ENCODE peak calls at places on chromosomes 6 and 20, in nine cellular contexts. One of them, this sample, is unnamed. For H3K4me1, the result is how much of the 10 kb centered on the place peaks cover.

GRCh38 chr6:27791182-27791939 is 120.8 kb downstream of the OR2B2 start:
- DNase-seq in stomach: peak
- DNase-seq in PC-9: peak
- DNase-seq in Caco-2: peak
- DNase-seq in Peyer's patch: peak
- DNase-seq in psoas muscle: peak
- DNase-seq in tibial nerve: peak
- DNase-seq in heart right ventricle: peak
- DNase-seq in kidney: peak
- DNase-seq in this sample: peak

GRCh38 chr6:132798820-132799538 is 542 bp upstream of the SLC18B1 start:
- DNase-seq in PC-9: peak
- DNase-seq in heart right ventricle: peak
- DNase-seq in stomach: peak
- DNase-seq in kidney: peak
- DNase-seq in Peyer's patch: peak
- DNase-seq in psoas muscle: peak
- DNase-seq in tibial nerve: peak
- DNase-seq in Caco-2: peak
- DNase-seq in this sample: peak

GRCh38 chr6:29376003-29376402 is 912 bp upstream of the OR12D3 start:
- DNase-seq in PC-9: no peak
- DNase-seq in Caco-2: no peak
- DNase-seq in heart right ventricle: no peak
- DNase-seq in psoas muscle: no peak
- DNase-seq in tibial nerve: no peak
- DNase-seq in Peyer's patch: no peak
- DNase-seq in kidney: no peak
- DNase-seq in stomach: no peak
- DNase-seq in this sample: no peak

GRCh38 chr6:10518461-10519216 is 2.5 kb upstream of the GCNT2 start:
- DNase-seq in Caco-2: no peak
- DNase-seq in Peyer's patch: no peak
- DNase-seq in kidney: no peak
- DNase-seq in PC-9: peak
- DNase-seq in psoas muscle: no peak
- DNase-seq in stomach: no peak
- DNase-seq in tibial nerve: no peak
- DNase-seq in heart right ventricle: no peak
- DNase-seq in this sample: no peak

GRCh38 chr6:144134176-144134575 is 16.1 kb upstream of the STX11 start:
- DNase-seq in psoas muscle: no peak
- DNase-seq in Caco-2: no peak
- DNase-seq in heart right ventricle: no peak
- DNase-seq in kidney: no peak
- DNase-seq in stomach: no peak
- DNase-seq in tibial nerve: no peak
- DNase-seq in PC-9: no peak
- DNase-seq in Peyer's patch: no peak
- DNase-seq in this sample: no peak

GRCh38 chr6:144335914-144336313 is 50.8 kb downstream of the UTRN start:
- DNase-seq in psoas muscle: no peak
- DNase-seq in tibial nerve: no peak
- DNase-seq in stomach: no peak
- DNase-seq in kidney: no peak
- DNase-seq in heart right ventricle: no peak
- DNase-seq in PC-9: no peak
- DNase-seq in Peyer's patch: peak
- DNase-seq in Caco-2: no peak
- DNase-seq in this sample: no peak

GRCh38 chr6:162409986-162410715 is 317.4 kb downstream of the PRKN start:
- DNase-seq in stomach: no peak
- DNase-seq in kidney: no peak
- DNase-seq in Caco-2: no peak
- DNase-seq in psoas muscle: no peak
- DNase-seq in PC-9: no peak
- DNase-seq in heart right ventricle: no peak
- DNase-seq in Peyer's patch: no peak
- DNase-seq in tibial nerve: no peak
- DNase-seq in this sample: no peak

GRCh38 chr6:68638225-68638900 is 3.3 kb downstream of the ADGRB3 start:
- DNase-seq in Caco-2: no peak
- DNase-seq in stomach: peak
- DNase-seq in heart right ventricle: no peak
- DNase-seq in kidney: no peak
- DNase-seq in Peyer's patch: no peak
- DNase-seq in psoas muscle: peak
- DNase-seq in PC-9: no peak
- DNase-seq in tibial nerve: peak
- DNase-seq in this sample: no peak

GRCh38 chr6:5127106-5127687 is 42.1 kb downstream of the PPP1R3G start:
- DNase-seq in Caco-2: no peak
- DNase-seq in stomach: no peak
- DNase-seq in Peyer's patch: no peak
- DNase-seq in kidney: no peak
- DNase-seq in PC-9: no peak
- DNase-seq in psoas muscle: no peak
- DNase-seq in heart right ventricle: no peak
- DNase-seq in tibial nerve: no peak
- DNase-seq in this sample: no peak

GRCh38 chr6:143594647-143595046 is 83.1 kb upstream of the PHACTR2 start:
- DNase-seq in Peyer's patch: no peak
- DNase-seq in heart right ventricle: no peak
- DNase-seq in Caco-2: no peak
- DNase-seq in tibial nerve: no peak
- DNase-seq in stomach: no peak
- DNase-seq in kidney: no peak
- DNase-seq in PC-9: no peak
- DNase-seq in psoas muscle: no peak
- DNase-seq in this sample: no peak

DNA sequence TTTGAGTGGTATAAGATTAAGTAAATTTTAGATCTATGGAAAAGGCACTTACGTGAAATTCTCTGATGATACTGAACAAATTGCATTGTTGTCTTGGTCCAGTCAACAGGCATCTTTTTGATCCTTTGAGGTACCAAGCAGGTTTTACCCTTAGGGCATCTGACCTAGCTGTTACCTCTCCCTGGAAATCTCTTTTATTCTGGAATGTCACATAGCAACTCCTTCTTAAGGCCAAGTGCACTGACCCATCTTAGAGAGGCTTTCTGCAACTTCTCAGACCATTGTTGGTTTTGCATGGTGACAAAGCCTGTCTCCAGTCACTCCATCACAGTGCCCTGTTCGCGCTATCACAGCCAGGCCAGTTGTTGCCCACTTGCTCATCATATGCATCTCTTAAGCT is 42.0 kb downstream of the TPD52L1 start:
- DNase-seq in heart right ventricle: no peak
- DNase-seq in Caco-2: no peak
- DNase-seq in tibial nerve: no peak
- DNase-seq in kidney: no peak
- DNase-seq in PC-9: peak
- DNase-seq in psoas muscle: no peak
- DNase-seq in stomach: no peak
- DNase-seq in Peyer's patch: no peak
- DNase-seq in this sample: no peak
- H3K4me1 ChIP-seq in heart right ventricle: half or more
- H3K4me1 ChIP-seq in Caco-2: under half
- H3K4me1 ChIP-seq in tibial nerve: under half
- H3K4me1 ChIP-seq in kidney: under half
- H3K4me1 ChIP-seq in PC-9: half or more
- H3K4me1 ChIP-seq in psoas muscle: half or more
- H3K4me1 ChIP-seq in stomach: under half
- H3K4me1 ChIP-seq in Peyer's patch: under half
- H3K4me1 ChIP-seq in this sample: under half

DNA sequence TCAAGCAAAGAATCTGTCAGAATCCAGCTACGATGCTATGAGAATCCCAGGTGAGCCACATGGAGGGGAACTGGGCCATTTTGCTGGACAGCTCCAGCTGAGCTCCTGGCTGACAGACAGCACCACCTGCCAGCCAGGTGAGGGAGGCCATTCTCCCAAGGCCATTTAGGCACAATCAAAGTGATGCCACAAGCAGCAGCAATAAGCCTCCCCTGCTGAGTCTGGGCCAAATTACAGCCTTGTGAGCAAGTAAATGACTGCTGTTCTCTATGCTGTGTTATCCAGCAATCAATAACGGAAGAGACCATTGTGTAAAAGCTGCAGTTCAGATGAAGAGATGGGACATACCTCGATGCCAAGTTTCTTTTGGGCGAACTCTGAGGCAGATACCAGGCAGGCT is 14.1 kb upstream of the SCGN start:
- DNase-seq in kidney: no peak
- DNase-seq in Peyer's patch: no peak
- DNase-seq in stomach: no peak
- DNase-seq in PC-9: peak
- DNase-seq in Caco-2: peak
- DNase-seq in psoas muscle: no peak
- DNase-seq in tibial nerve: no peak
- DNase-seq in heart right ventricle: no peak
- DNase-seq in this sample: no peak
- TF ChIP-seq CTCF in kidney: no peak
- TF ChIP-seq CTCF in Peyer's patch: no peak
- TF ChIP-seq CTCF in stomach: no peak
- TF ChIP-seq CTCF in PC-9: no peak
- TF ChIP-seq CTCF in Caco-2: peak
- TF ChIP-seq CTCF in psoas muscle: no peak
- TF ChIP-seq CTCF in tibial nerve: no peak
- TF ChIP-seq CTCF in heart right ventricle: no peak
- TF ChIP-seq CTCF in this sample: no peak

DNA sequence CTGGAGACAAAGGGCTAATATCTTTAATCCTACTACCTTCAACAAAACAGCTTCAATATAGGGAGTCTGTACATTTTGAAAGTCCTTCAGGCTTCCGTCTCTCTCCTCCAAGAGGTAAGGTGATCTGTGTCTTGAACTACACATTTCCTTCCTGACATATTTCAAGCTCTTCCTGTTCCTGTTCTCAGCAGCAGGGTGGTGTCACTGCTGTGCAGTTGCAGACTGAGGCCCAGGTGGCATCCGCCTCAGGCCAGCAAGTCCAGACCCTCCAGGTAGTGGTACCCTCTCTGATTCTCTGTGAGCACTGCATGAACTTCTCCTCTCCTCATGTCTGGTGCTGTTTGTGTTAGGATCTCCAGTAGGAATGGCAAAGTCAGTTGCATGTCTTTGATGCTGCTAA is 7.8 kb downstream of the NFYA start:
- DNase-seq in kidney: no peak
- DNase-seq in tibial nerve: no peak
- DNase-seq in heart right ventricle: no peak
- DNase-seq in Peyer's patch: no peak
- DNase-seq in psoas muscle: no peak
- DNase-seq in Caco-2: no peak
- DNase-seq in stomach: no peak
- DNase-seq in PC-9: no peak
- DNase-seq in this sample: no peak
- H3K4me1 ChIP-seq in kidney: under half
- H3K4me1 ChIP-seq in tibial nerve: under half
- H3K4me1 ChIP-seq in heart right ventricle: under half
- H3K4me1 ChIP-seq in Peyer's patch: under half
- H3K4me1 ChIP-seq in psoas muscle: under half
- H3K4me1 ChIP-seq in Caco-2: under half
- H3K4me1 ChIP-seq in stomach: under half
- H3K4me1 ChIP-seq in PC-9: under half
- H3K4me1 ChIP-seq in this sample: under half

DNA sequence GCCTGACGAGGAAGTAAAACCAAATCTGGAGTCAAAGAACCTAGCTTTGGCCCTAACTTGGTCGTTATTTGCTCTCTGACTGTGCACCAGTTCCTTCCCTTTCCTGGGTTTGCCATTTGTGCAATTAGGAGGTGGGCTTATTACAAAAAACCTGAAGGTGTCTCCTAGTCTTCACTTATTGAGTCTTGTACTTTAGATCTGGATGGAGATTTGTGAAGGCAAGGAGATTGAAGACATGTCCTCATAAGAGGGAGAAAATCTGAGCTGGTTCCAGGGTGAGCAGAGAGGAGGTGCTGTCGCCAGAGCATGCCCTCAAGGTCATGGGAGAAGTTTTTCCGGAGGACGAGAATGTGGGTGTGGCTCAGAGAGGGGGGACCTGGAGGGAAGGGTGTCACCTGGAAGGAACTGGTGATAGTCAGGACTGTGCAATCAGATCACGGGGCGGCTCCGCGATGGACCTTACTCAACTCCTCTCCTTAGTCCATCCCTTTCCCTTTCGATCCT is 703 bp upstream of the ACSS2 start:
- DNase-seq in tibial nerve: no peak
- DNase-seq in stomach: no peak
- DNase-seq in psoas muscle: no peak
- DNase-seq in kidney: no peak
- DNase-seq in Caco-2: no peak
- DNase-seq in Peyer's patch: no peak
- DNase-seq in heart right ventricle: no peak
- DNase-seq in PC-9: no peak
- DNase-seq in this sample: no peak
- TF ChIP-seq CTCF in tibial nerve: no peak
- TF ChIP-seq CTCF in stomach: peak
- TF ChIP-seq CTCF in psoas muscle: peak
- TF ChIP-seq CTCF in kidney: peak
- TF ChIP-seq CTCF in Caco-2: peak
- TF ChIP-seq CTCF in Peyer's patch: peak
- TF ChIP-seq CTCF in heart right ventricle: peak
- TF ChIP-seq CTCF in PC-9: peak
- TF ChIP-seq CTCF in this sample: peak

GRCh38 chr20:45412653-45413052 is 3.3 kb upstream of the PIGT start:
- DNase-seq in Peyer's patch: no peak
- DNase-seq in PC-9: no peak
- DNase-seq in psoas muscle: no peak
- DNase-seq in stomach: no peak
- DNase-seq in Caco-2: no peak
- DNase-seq in heart right ventricle: no peak
- DNase-seq in kidney: no peak
- DNase-seq in tibial nerve: no peak
- DNase-seq in this sample: no peak
- H3K4me1 ChIP-seq in Peyer's patch: under half
- H3K4me1 ChIP-seq in PC-9: under half
- H3K4me1 ChIP-seq in psoas muscle: under half
- H3K4me1 ChIP-seq in stomach: under half
- H3K4me1 ChIP-seq in Caco-2: under half
- H3K4me1 ChIP-seq in heart right ventricle: half or more
- H3K4me1 ChIP-seq in kidney: under half
- H3K4me1 ChIP-seq in tibial nerve: under half
- H3K4me1 ChIP-seq in this sample: half or more

DNA sequence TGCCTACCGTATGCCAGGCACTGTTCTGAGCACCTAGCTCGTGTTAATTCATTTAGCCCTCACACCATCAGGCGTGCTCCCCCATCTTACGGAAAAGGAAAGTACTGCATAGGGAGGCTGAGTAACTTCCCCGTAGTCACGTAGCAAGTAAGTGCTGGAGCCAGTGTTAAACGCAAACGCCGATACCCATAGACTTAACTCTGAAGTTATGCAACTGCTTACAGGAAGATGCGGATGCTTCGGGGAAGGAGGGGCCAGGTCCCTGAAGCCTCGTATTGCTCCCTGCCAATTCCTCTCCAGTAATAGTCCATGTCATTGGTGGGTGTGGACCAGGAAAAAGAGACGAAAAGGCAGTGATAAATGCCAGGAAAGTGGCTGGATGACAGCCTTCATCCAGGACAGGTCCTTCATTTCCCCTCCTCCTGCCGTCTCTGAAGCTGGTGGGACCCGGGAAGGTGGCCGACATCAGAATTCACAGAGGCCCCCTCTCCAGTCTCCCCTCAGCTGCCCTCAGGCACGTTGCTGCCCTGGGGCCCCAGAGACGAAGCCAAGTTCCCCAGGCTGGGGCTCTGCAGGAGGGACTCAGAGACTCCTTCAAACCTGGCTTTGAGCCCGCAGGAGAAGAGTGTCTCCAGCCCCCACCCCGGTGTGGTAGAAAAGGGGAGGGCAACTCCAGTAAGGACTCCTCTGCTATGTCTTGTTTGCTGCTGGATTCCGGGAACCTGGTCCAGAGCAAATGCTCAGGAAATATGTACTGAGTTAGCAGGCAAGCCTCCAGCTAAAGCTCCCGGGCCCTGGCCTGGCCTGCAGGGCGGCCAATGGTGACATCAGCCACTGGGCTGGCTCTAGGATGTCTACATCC is 37.7 kb downstream of the RAB44 start:
- DNase-seq in PC-9: peak
- DNase-seq in heart right ventricle: peak
- DNase-seq in psoas muscle: peak
- DNase-seq in stomach: peak
- DNase-seq in Caco-2: no peak
- DNase-seq in tibial nerve: peak
- DNase-seq in kidney: peak
- DNase-seq in Peyer's patch: peak
- DNase-seq in this sample: peak
- TF ChIP-seq CTCF in PC-9: no peak
- TF ChIP-seq CTCF in heart right ventricle: no peak
- TF ChIP-seq CTCF in psoas muscle: no peak
- TF ChIP-seq CTCF in stomach: no peak
- TF ChIP-seq CTCF in Caco-2: no peak
- TF ChIP-seq CTCF in tibial nerve: no peak
- TF ChIP-seq CTCF in kidney: peak
- TF ChIP-seq CTCF in Peyer's patch: no peak
- TF ChIP-seq CTCF in this sample: no peak

This sample was measured in right atrium auricular region.